ENCODE peak calls at places on chromosomes 12 and 14, in five cellular contexts. K, J, R, V and H are unnamed samples.
A peak's percentile ranks its signal among the peaks of the same experiment; 100 is the strongest.

GRCh38 chr12:91274886-91275285 is 92.3 kb upstream of the DCN start:
- DNase-seq in K (no peak), J (no peak), R (peak; percentile 84), V (no peak), H (peak; percentile 50)

GRCh38 chr14:89007906-89008305 is 183.5 kb downstream of the TTC8 start:
- DNase-seq in K (no peak), J (no peak), R (no peak), V (no peak), H (no peak)

GRCh38 chr14:50381823-50382287 is 14.8 kb downstream of the CDKL1 start:
- DNase-seq in K (peak; percentile 41), J (no peak), R (no peak), V (no peak), H (no peak)

GRCh38 chr12:103546959-103547358 is 40.1 kb upstream of the STAB2 start:
- DNase-seq in K (no peak), J (no peak), R (no peak), V (no peak), H (no peak)

GRCh38 chr12:6200266-6201198 is at the start of gene CD9:
- DNase-seq in K (no peak), J (no peak), R (no peak), V (peak; percentile 71), H (peak; percentile 75)

GRCh38 chr14:95361373-95362179 is 41.9 kb upstream of the CLMN start:
- DNase-seq in K (no peak), J (no peak), R (no peak), V (peak; percentile 51), H (peak; percentile 9)

GRCh38 chr12:107101651-107102050 is 8.3 kb upstream of the CRY1 start:
- DNase-seq in K (no peak), J (no peak), R (no peak), V (no peak), H (no peak)

GRCh38 chr14:101772770-101773169 is 11.3 kb downstream of the PPP2R5C start:
- DNase-seq in K (no peak), J (no peak), R (no peak), V (no peak), H (no peak)

GRCh38 chr12:118290130-118290529 is 82.6 kb downstream of the TAOK3 start:
- DNase-seq in K (no peak), J (no peak), R (peak; percentile 87), V (no peak), H (no peak)

GRCh38 chr12:108214486-108214885 is 85.4 kb downstream of the WSCD2 start:
- DNase-seq in K (no peak), J (no peak), R (peak; percentile 7), V (no peak), H (peak; percentile 43)

GRCh38 chr14:51277753-51278415 is 37.8 kb downstream of the TMX1 start:
- DNase-seq in K (no peak), J (no peak), R (no peak), V (no peak), H (no peak)

GRCh38 chr12:91959220-91959619 is 186.4 kb downstream of the BTG1 start:
- DNase-seq in K (no peak), J (no peak), R (no peak), V (no peak), H (no peak)

GRCh38 chr12:459430-460258 is at the start of gene B4GALNT3:
- DNase-seq in K (no peak), J (peak; percentile 37), R (no peak), V (peak; percentile 54), H (peak; percentile 52)

GRCh38 chr12:53781218-53781801 is 29.5 kb upstream of the CISTR start:
- DNase-seq in K (no peak), J (no peak), R (peak; percentile 16), V (peak; percentile 31), H (peak; percentile 47)

GRCh38 chr12:85784096-85784720 is 52.0 kb downstream of the RASSF9 start:
- DNase-seq in K (no peak), J (no peak), R (no peak), V (peak; percentile 68), H (no peak)

GRCh38 chr12:124453419-124454351 is 113.7 kb downstream of the NCOR2 start:
- DNase-seq in K (no peak), J (peak; percentile 85), R (peak; percentile 55), V (no peak), H (peak; percentile 93)

GRCh38 chr12:5395443-5396401 is 36.2 kb upstream of the NTF3 start:
- DNase-seq in K (no peak), J (no peak), R (no peak), V (peak; percentile 30), H (no peak)

GRCh38 chr12:128606970-128607369 is 216.8 kb downstream of the SLC15A4 start:
- DNase-seq in K (no peak), J (no peak), R (no peak), V (no peak), H (no peak)

GRCh38 chr12:110746550-110746949 is 3.9 kb upstream of the PPP1CC start:
- DNase-seq in K (no peak), J (no peak), R (no peak), V (no peak), H (no peak)

GRCh38 chr12:57620936-57621496 is 9.8 kb downstream of the ARHGEF25 start:
- DNase-seq in K (no peak), J (no peak), R (no peak), V (no peak), H (no peak)

GRCh38 chr12:6199531-6200265 is 502 bp upstream of the CD9 start:
- DNase-seq in K (no peak), J (no peak), R (no peak), V (no peak), H (peak; percentile 61)

GRCh38 chr14:64612021-64612380 is 62.2 kb downstream of the PPP1R36 start:
- DNase-seq in K (peak; percentile 47), J (no peak), R (peak; percentile 85), V (no peak), H (no peak)

GRCh38 chr14:101959277-101959676 is 5.1 kb upstream of the DYNC1H1 start:
- DNase-seq in K (no peak), J (no peak), R (no peak), V (no peak), H (no peak)

GRCh38 chr12:122097641-122098364 is 19.2 kb downstream of the MLXIP start:
- DNase-seq in K (no peak), J (no peak), R (peak; percentile 44), V (no peak), H (no peak)

GRCh38 chr14:69643430-69644200 is 32.2 kb downstream of the SUSD6 start:
- DNase-seq in K (peak; percentile 87), J (no peak), R (peak; percentile 84), V (peak; percentile 98), H (peak; percentile 56)

GRCh38 chr12:87793134-87793533 is 236.1 kb downstream of the C12orf50 start:
- DNase-seq in K (no peak), J (no peak), R (peak; percentile 81), V (no peak), H (no peak)

GRCh38 chr12:4025420-4026358 is 152.5 kb upstream of the PARP11 start:
- DNase-seq in K (no peak), J (no peak), R (no peak), V (no peak), H (no peak)

GRCh38 chr12:130435826-130436225 is 98.1 kb downstream of the PIWIL1 start:
- DNase-seq in K (no peak), J (no peak), R (no peak), V (no peak), H (no peak)

GRCh38 chr14:22099942-22100763 is 426.5 kb upstream of the OR4E1 start:
- DNase-seq in K (peak; percentile 51), J (peak; percentile 41), R (peak; percentile 36), V (peak; percentile 72), H (peak; percentile 22)

GRCh38 chr12:39235990-39236767 is 206.7 kb downstream of the KIF21A start:
- DNase-seq in K (no peak), J (no peak), R (no peak), V (peak; percentile 53), H (no peak)

GRCh38 chr12:56158926-56159461 is 835 bp downstream of the MYL6 start:
- DNase-seq in K (peak; percentile 37), J (no peak), R (peak; percentile 58), V (peak; percentile 55), H (peak; percentile 64)

GRCh38 chr14:73492661-73493060 is 1.9 kb downstream of the RIOX1 start:
- DNase-seq in K (no peak), J (no peak), R (no peak), V (no peak), H (no peak)
- H3K4me3 ChIP-seq in K (no peak overlapping the region), J (no peak overlapping the region), R (no peak overlapping the region), V (no peak overlapping the region), H (peak overlapping the region; percentile 57)

GRCh38 chr14:105207996-105208737 is 27.1 kb upstream of the NUDT14 start:
- DNase-seq in K (no peak), J (no peak), R (no peak), V (no peak), H (no peak)
- H3K4me3 ChIP-seq in K (no peak overlapping the region), J (no peak overlapping the region), R (no peak overlapping the region), V (no peak overlapping the region), H (no peak overlapping the region)

GRCh38 chr14:100586153-100586519 is 1.1 kb downstream of the BEGAIN start:
- DNase-seq in K (no peak), J (no peak), R (no peak), V (no peak), H (no peak)
- H3K4me3 ChIP-seq in K (peak overlapping the region; percentile 47), J (peak overlapping the region; percentile 39), R (no peak overlapping the region), V (peak overlapping the region; percentile 65), H (peak overlapping the region; percentile 62)

DNA sequence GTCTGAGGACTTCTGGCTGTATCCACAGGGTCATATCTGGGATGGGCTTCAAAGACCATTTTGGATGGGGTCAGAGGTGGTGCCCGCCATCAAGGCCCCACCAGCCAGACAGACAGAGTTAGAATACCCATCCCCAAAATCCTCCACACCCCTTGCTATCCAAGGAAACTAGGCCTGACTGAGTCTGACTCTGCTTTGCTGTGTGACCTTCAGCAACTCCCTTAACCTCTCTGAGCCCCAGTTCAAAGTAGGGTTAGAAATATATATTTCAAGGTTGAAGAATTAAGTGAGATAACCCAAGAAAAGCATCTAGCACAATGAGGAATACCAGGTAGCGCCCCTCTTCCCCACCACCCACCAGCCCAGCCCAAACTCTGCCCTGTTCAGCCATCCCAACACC is 20.3 kb downstream of the BCL11B start:
- DNase-seq in K (no peak), J (no peak), R (no peak), V (no peak), H (no peak)
- H3K4me3 ChIP-seq in K (no peak overlapping the region), J (peak overlapping the region; percentile 27), R (no peak overlapping the region), V (no peak overlapping the region), H (no peak overlapping the region)

DNA sequence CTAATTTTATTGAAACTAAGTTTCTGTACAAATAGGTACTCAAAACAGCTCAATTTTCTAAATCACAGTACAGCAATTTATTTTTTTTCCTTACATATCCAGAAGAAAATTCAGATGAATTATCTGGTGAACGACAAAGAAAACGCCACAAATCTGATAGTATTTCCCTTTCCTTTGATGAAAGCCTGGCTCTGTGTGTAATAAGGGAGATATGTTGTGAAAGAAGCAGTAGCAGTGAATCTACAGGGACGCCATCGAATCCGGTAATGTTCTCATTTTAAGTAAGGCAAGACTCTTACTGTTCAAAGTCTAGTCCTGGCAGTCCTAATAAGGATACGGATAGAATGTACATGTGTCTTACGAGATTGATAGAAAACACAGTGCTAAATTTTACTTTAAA is 20.7 kb downstream of the MDM2 start:
- DNase-seq in K (no peak), J (no peak), R (no peak), V (no peak), H (no peak)
- H3K4me3 ChIP-seq in K (no peak overlapping the region), J (no peak overlapping the region), R (no peak overlapping the region), V (no peak overlapping the region), H (no peak overlapping the region)